ENCODE peak calls at places on chromosome 12, in eight cellular contexts. X, C, H, U, Y, Q, O and G are unnamed samples.

GRCh38 chr12:93982847-93983315 is 165.5 kb upstream of the PLXNC1 start:
- DNase-seq in X (no peak), C (no peak), O (no peak), U (peak; percentile 30), Q (no peak), Y (no peak), H (no peak), G (no peak)

GRCh38 chr12:32139064-32139421 is 32.4 kb downstream of the BICD1 start:
- DNase-seq in C (no peak), Y (no peak), U (no peak), O (peak; percentile 30), Q (no peak), H (no peak), X (no peak), G (peak; percentile 20)

GRCh38 chr12:88388566-88389269 is 191.6 kb downstream of the KITLG start:
- DNase-seq in Q (no peak), X (no peak), H (no peak), C (no peak), U (peak; percentile 31), O (no peak), Y (no peak), G (no peak)

GRCh38 chr12:10235761-10236631 is 23.3 kb downstream of the GABARAPL1 start:
- DNase-seq in U (no peak), H (no peak), X (no peak), Q (peak; percentile 24), O (peak; percentile 36), Y (peak; percentile 41), C (no peak), G (no peak)

GRCh38 chr12:115374480-115375187 is 690.7 kb upstream of the TBX3 start:
- DNase-seq in C (no peak), U (no peak), H (no peak), O (no peak), Y (no peak), Q (no peak), X (no peak), G (no peak)

GRCh38 chr12:71092290-71092689 is 65.5 kb downstream of the TSPAN8 start:
- DNase-seq in C (no peak), Q (no peak), H (no peak), U (no peak), X (no peak), O (no peak), Y (no peak), G (no peak)

GRCh38 chr12:19970116-19970515 is 398.2 kb upstream of the PDE3A start:
- DNase-seq in Q (no peak), O (no peak), U (peak; percentile 51), Y (no peak), C (no peak), H (peak; percentile 62), X (no peak), G (no peak)

GRCh38 chr12:10211101-10211974 is 1.3 kb upstream of the GABARAPL1 start:
- DNase-seq in Y (no peak), U (no peak), H (no peak), C (no peak), X (no peak), O (no peak), Q (no peak), G (no peak)

GRCh38 chr12:56723889-56724659 is 1.0 kb downstream of the NACA start:
- DNase-seq in X (no peak), U (peak; percentile 18), Y (no peak), Q (no peak), C (no peak), O (no peak), H (peak; percentile 67), G (no peak)

GRCh38 chr12:101027200-101027599 is 182.8 kb downstream of the SLC5A8 start:
- DNase-seq in C (no peak), O (no peak), Y (peak; percentile 37), U (no peak), H (no peak), Q (no peak), X (no peak), G (no peak)

GRCh38 chr12:112828534-112828933 is 37.0 kb downstream of the RPH3A start:
- DNase-seq in X (no peak), C (no peak), Q (no peak), O (no peak), U (no peak), Y (no peak), H (no peak), G (no peak)

GRCh38 chr12:31768046-31768445 is 39.2 kb upstream of the AMN1 start:
- DNase-seq in H (no peak), O (no peak), X (no peak), C (no peak), Y (no peak), Q (no peak), U (no peak), G (no peak)